ENCODE peak calls at places on chromosomes 4 and X, in seven cellular contexts. One of them, this sample, is unnamed.

GRCh38 chr4:122480023-122480422 is 23.5 kb upstream of the IL2 start:
- DNase-seq in GM12878: no peak
- DNase-seq in K562: peak; percentile 19
- DNase-seq in H1: no peak
- DNase-seq in HepG2: peak; percentile 8
- DNase-seq in HCT116: no peak
- DNase-seq in SK-N-SH: no peak
- DNase-seq in this sample: no peak

GRCh38 chr4:165537028-165537648 is 158.3 kb downstream of the CPE start:
- DNase-seq in HepG2: peak; percentile 40
- DNase-seq in SK-N-SH: peak; percentile 32
- DNase-seq in GM12878: no peak
- DNase-seq in H1: peak; percentile 3
- DNase-seq in K562: peak; percentile 35
- DNase-seq in HCT116: peak; percentile 51
- DNase-seq in this sample: peak; percentile 27

GRCh38 chrX:45602151-45602550 is 401.5 kb upstream of the DIPK2B start:
- DNase-seq in HepG2: no peak
- DNase-seq in H1: no peak
- DNase-seq in HCT116: no peak
- DNase-seq in K562: no peak
- DNase-seq in GM12878: no peak
- DNase-seq in SK-N-SH: no peak
- DNase-seq in this sample: no peak

GRCh38 chr4:8763966-8764901 is 107.4 kb downstream of the HMX1 start:
- DNase-seq in HepG2: no peak
- DNase-seq in H1: no peak
- DNase-seq in SK-N-SH: no peak
- DNase-seq in K562: no peak
- DNase-seq in HCT116: no peak
- DNase-seq in GM12878: no peak
- DNase-seq in this sample: no peak

GRCh38 chrX:74505437-74505836 is 84.1 kb downstream of the SLC16A2 start:
- DNase-seq in K562: no peak
- DNase-seq in SK-N-SH: no peak
- DNase-seq in GM12878: no peak
- DNase-seq in HCT116: no peak
- DNase-seq in HepG2: no peak
- DNase-seq in H1: no peak
- DNase-seq in this sample: no peak

GRCh38 chr4:114998316-114998715 is 115.1 kb downstream of the NDST4 start:
- DNase-seq in H1: no peak
- DNase-seq in K562: no peak
- DNase-seq in HepG2: no peak
- DNase-seq in HCT116: no peak
- DNase-seq in GM12878: no peak
- DNase-seq in SK-N-SH: no peak
- DNase-seq in this sample: no peak

GRCh38 chrX:51459125-51459524 is 37.3 kb downstream of the NUDT11 start:
- DNase-seq in H1: no peak
- DNase-seq in HepG2: peak; percentile 3
- DNase-seq in SK-N-SH: no peak
- DNase-seq in GM12878: no peak
- DNase-seq in K562: peak; percentile 5
- DNase-seq in HCT116: peak; percentile 18
- DNase-seq in this sample: no peak

GRCh38 chrX:151710457-151710856 is 5.4 kb upstream of the FATE1 start:
- DNase-seq in GM12878: no peak
- DNase-seq in K562: no peak
- DNase-seq in SK-N-SH: no peak
- DNase-seq in HepG2: no peak
- DNase-seq in H1: no peak
- DNase-seq in HCT116: no peak
- DNase-seq in this sample: no peak

GRCh38 chr4:185837415-185838103 is 25.6 kb upstream of the SORBS2 start:
- DNase-seq in HCT116: no peak
- DNase-seq in SK-N-SH: no peak
- DNase-seq in HepG2: no peak
- DNase-seq in H1: no peak
- DNase-seq in K562: no peak
- DNase-seq in GM12878: no peak
- DNase-seq in this sample: no peak

DNA sequence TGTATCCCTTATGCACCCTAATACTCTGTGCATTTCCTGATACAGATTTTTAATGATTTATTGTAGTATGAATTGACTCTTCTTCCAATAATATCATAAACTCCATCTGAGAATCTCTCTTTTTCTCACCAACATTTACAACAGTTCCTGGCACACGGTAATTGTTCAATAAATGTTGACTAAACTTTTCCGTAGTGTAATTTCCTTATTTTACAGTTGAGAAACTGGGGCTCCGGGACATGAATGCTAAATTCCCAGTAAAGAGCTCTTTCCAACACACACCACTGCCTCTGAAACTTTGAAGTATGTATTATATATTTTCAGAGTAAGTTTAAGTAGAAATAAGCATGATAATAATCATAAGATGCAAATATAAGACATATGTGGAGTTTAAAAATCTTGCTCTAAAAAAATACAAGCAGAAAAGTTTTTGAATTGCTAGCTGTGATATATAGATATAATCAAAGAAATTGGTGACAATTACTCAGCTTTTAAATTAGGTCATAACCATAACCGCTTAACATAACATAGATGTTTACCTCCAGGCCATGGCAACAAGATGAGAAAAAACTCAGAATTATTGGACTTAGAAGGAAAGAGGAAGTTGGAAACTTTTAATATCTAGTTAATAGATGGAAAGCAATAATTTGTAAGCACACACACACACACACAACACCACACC is 28.2 kb upstream of the ANTXR2 start:
- DNase-seq in GM12878: no peak
- DNase-seq in K562: no peak
- DNase-seq in H1: no peak
- DNase-seq in HepG2: no peak
- DNase-seq in HCT116: no peak
- DNase-seq in SK-N-SH: no peak
- DNase-seq in this sample: no peak
- TF ChIP-seq YY1 in GM12878: no peak
- TF ChIP-seq YY1 in K562: no peak
- TF ChIP-seq YY1 in H1: no peak
- TF ChIP-seq YY1 in HepG2: no peak
- TF ChIP-seq YY1 in HCT116: no peak
- TF ChIP-seq YY1 in SK-N-SH: no peak
- TF ChIP-seq YY1 in this sample: no peak

DNA sequence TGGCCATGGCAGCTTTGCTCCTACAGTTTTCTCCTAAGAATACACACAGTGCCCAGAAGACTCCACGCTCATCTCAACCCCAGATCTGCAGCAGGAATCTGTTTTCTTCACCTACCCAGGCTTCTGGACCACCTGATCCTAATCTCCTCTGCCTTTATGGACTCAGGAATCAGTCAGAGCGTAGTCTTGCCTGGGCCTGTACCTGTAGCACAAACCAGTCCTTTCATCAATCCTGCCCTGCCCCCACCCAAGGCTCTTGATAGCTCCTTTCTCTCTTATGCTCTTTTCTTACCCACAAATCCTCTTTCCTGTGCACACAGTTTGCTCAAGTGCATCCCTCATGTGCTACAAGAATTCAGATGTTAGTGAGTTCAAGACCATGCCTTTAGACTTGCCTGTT is 89.7 kb downstream of the ZNF718 start:
- DNase-seq in HCT116: no peak
- DNase-seq in GM12878: no peak
- DNase-seq in SK-N-SH: no peak
- DNase-seq in H1: no peak
- DNase-seq in K562: no peak
- DNase-seq in HepG2: no peak
- DNase-seq in this sample: no peak
- H3K4me1 ChIP-seq in HCT116: no peaks in the 10 kb centered on the region
- H3K4me1 ChIP-seq in GM12878: no peaks in the 10 kb centered on the region
- H3K4me1 ChIP-seq in SK-N-SH: no peaks in the 10 kb centered on the region
- H3K4me1 ChIP-seq in H1: peaks cover 5% of the 10 kb centered on the region
- H3K4me1 ChIP-seq in K562: no peaks in the 10 kb centered on the region
- H3K4me1 ChIP-seq in HepG2: no peaks in the 10 kb centered on the region
- H3K4me1 ChIP-seq in this sample: peaks cover 6% of the 10 kb centered on the region

DNA sequence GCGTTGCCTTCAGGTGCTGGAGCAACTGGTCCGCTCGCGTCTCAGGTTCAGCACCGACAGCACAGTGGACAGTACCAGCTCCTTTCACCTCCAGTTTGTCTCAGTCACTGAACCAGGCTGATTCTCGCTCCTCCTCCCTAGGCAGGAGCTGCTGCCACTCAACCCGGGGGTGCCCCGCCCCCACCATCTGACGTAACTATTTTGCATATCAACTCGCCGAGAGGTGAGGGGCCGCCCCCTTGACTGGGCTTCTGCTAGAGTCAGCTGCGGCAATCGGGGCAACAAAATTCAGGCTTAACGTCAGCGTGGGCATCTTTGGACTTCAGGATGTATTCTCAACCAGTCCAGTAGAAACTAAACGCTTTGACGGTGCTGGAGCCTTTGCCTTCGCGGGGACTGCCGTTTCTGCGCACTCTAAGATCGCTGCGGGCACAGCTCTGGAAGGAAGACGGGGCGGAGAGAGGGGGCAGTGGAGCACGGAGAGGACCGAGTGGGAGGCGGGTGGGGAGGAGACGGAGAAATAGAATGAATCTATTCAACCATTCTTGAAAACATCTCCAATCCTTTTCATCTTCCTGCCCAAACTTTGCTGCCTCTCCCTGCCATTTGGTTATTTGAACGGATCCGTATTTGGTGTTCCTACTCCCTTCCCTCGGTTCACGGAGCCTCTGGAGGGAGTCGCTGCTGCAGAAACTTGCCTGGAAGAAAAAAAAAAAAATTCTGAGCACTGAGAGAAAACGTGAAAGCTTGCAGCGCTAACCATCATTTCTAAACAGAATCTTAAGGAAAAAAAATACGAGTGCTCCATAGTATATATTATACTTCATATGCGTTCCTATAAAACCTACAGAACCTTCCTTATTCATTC is at the start of gene FSTL5:
- DNase-seq in K562: peak; percentile 0
- DNase-seq in HCT116: no peak
- DNase-seq in H1: peak; percentile 94
- DNase-seq in SK-N-SH: peak; percentile 81
- DNase-seq in HepG2: peak; percentile 16
- DNase-seq in GM12878: no peak
- DNase-seq in this sample: peak; percentile 75
- TF ChIP-seq YY1 in K562: no peak
- TF ChIP-seq YY1 in HCT116: no peak
- TF ChIP-seq YY1 in H1: no peak
- TF ChIP-seq YY1 in SK-N-SH: no peak
- TF ChIP-seq YY1 in HepG2: no peak
- TF ChIP-seq YY1 in GM12878: no peak
- TF ChIP-seq YY1 in this sample: no peak

GRCh38 chr4:184384056-184384809 is 90.1 kb downstream of the IRF2 start:
- DNase-seq in HepG2: peak; percentile 86
- DNase-seq in GM12878: peak; percentile 92
- DNase-seq in H1: no peak
- DNase-seq in K562: no peak
- DNase-seq in HCT116: no peak
- DNase-seq in SK-N-SH: no peak
- DNase-seq in this sample: no peak
- H3K4me1 ChIP-seq in HepG2: peaks cover 61% of the 10 kb centered on the region
- H3K4me1 ChIP-seq in GM12878: peaks cover 68% of the 10 kb centered on the region
- H3K4me1 ChIP-seq in H1: peaks cover 36% of the 10 kb centered on the region
- H3K4me1 ChIP-seq in K562: peaks cover 30% of the 10 kb centered on the region
- H3K4me1 ChIP-seq in HCT116: peaks cover 16% of the 10 kb centered on the region
- H3K4me1 ChIP-seq in SK-N-SH: peaks cover 30% of the 10 kb centered on the region
- H3K4me1 ChIP-seq in this sample: peaks cover 10% of the 10 kb centered on the region

DNA sequence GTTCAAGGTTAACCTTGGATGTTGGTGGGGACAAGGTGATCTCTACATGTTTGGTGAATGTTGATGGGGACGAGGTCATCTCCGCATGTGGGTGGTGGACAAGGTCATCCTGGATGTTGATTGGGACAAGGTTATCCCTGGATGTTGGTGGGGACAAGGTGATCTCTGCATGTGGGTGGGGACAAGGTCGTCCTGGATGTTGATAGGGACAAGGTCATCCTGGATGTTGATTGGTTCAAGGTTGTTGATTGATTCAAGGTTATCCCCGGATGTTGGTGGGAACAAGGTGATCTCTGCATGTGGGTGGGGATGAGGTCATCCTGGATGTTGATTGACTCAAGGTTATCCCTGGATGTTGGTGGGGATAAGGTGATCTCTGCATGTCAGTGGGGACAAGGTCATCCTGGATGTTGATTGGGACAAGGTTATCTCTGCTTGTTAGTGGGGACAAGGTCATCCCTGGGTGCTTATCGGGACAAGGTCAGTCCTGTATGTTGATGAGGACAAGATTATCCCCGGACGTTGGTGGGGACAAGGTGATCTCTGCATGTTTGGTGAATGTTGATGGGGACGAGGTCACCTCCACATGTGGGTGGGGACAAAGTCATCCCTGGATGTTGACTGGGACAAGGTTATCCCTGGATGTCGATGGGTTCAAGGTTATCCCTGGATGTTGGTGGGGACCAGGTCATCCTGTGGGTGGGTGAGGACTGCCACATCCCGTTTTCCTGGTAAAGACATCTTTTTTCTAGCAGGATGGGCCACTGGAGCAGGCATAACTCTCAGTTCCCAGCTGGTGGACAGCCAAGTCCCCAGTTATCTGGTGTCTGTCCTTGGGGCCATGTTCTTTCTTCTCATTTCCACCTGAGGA is 28.5 kb upstream of the PLCXD1 start:
- DNase-seq in K562: no peak
- DNase-seq in H1: no peak
- DNase-seq in HepG2: no peak
- DNase-seq in GM12878: no peak
- DNase-seq in SK-N-SH: no peak
- DNase-seq in HCT116: no peak
- DNase-seq in this sample: no peak
- TF ChIP-seq YY1 in K562: no peak
- TF ChIP-seq YY1 in H1: no peak
- TF ChIP-seq YY1 in HepG2: no peak
- TF ChIP-seq YY1 in GM12878: no peak
- TF ChIP-seq YY1 in SK-N-SH: no peak
- TF ChIP-seq YY1 in HCT116: no peak
- TF ChIP-seq YY1 in this sample: no peak

GRCh38 chr4:125390727-125391126 is 76.0 kb downstream of the FAT4 start:
- DNase-seq in GM12878: no peak
- DNase-seq in HepG2: no peak
- DNase-seq in H1: no peak
- DNase-seq in SK-N-SH: no peak
- DNase-seq in HCT116: no peak
- DNase-seq in K562: no peak
- DNase-seq in this sample: no peak

GRCh38 chr4:125389713-125390112 is 75.0 kb downstream of the FAT4 start:
- DNase-seq in GM12878: no peak
- DNase-seq in H1: no peak
- DNase-seq in HepG2: no peak
- DNase-seq in SK-N-SH: no peak
- DNase-seq in HCT116: no peak
- DNase-seq in K562: no peak
- DNase-seq in this sample: no peak

GRCh38 chr4:125393825-125394224 is 79.1 kb downstream of the FAT4 start:
- DNase-seq in K562: no peak
- DNase-seq in H1: no peak
- DNase-seq in SK-N-SH: no peak
- DNase-seq in HepG2: no peak
- DNase-seq in HCT116: no peak
- DNase-seq in GM12878: no peak
- DNase-seq in this sample: no peak

GRCh38 chr4:125390126-125390525 is 75.4 kb downstream of the FAT4 start:
- DNase-seq in HepG2: no peak
- DNase-seq in HCT116: no peak
- DNase-seq in H1: no peak
- DNase-seq in SK-N-SH: no peak
- DNase-seq in K562: no peak
- DNase-seq in GM12878: no peak
- DNase-seq in this sample: no peak

GRCh38 chr4:125392683-125393082 is 77.9 kb downstream of the FAT4 start:
- DNase-seq in HepG2: no peak
- DNase-seq in GM12878: no peak
- DNase-seq in K562: no peak
- DNase-seq in SK-N-SH: no peak
- DNase-seq in HCT116: no peak
- DNase-seq in H1: no peak
- DNase-seq in this sample: no peak
- H3K4me1 ChIP-seq in HepG2: no peaks in the 10 kb centered on the region
- H3K4me1 ChIP-seq in GM12878: no peaks in the 10 kb centered on the region
- H3K4me1 ChIP-seq in K562: no peaks in the 10 kb centered on the region
- H3K4me1 ChIP-seq in SK-N-SH: peaks cover 7% of the 10 kb centered on the region
- H3K4me1 ChIP-seq in HCT116: no peaks in the 10 kb centered on the region
- H3K4me1 ChIP-seq in H1: no peaks in the 10 kb centered on the region
- H3K4me1 ChIP-seq in this sample: no peaks in the 10 kb centered on the region

This sample was measured in NT2/D1.